ENCODE peak calls at places on chromosome 10, in five cellular contexts. C is upper lobe of right lung, P is SK-N-SH, E is IMR-90, F is Caco-2. Q is an unnamed sample.
A peak's percentile ranks its signal among the peaks of the same experiment; 100 is the strongest.

GRCh38 chr10:34231441-34232180 is 583.5 kb downstream of the PARD3 start:
- DNase-seq in F (peak; percentile 68), C (no peak), E (no peak), P (no peak), Q (no peak)

GRCh38 chr10:89829262-89829886 is 128.0 kb downstream of the KIF20B start:
- DNase-seq in E (no peak), F (no peak), C (no peak), P (no peak), Q (no peak)

GRCh38 chr10:98338896-98339295 is 70.9 kb upstream of the LOXL4 start:
- DNase-seq in C (no peak), F (no peak), P (no peak), E (peak; percentile 20), Q (no peak)

GRCh38 chr10:3095373-3096139 is 28.2 kb downstream of the PFKP start:
- DNase-seq in C (no peak), E (peak; percentile 100), F (peak; percentile 78), P (no peak), Q (no peak)

GRCh38 chr10:45198596-45199379 is 116.6 kb downstream of the OR13A1 start:
- DNase-seq in E (no peak), C (no peak), F (no peak), P (no peak), Q (no peak)

GRCh38 chr10:70255329-70256299 is 22.4 kb upstream of the PPA1 start:
- DNase-seq in F (no peak), E (no peak), P (no peak), C (no peak), Q (no peak)

GRCh38 chr10:17989908-17990767 is 38.4 kb downstream of the SLC39A12 start:
- DNase-seq in P (no peak), F (no peak), C (no peak), E (peak; percentile 90), Q (no peak)

GRCh38 chr10:88091490-88092061 is 228.2 kb downstream of the PTEN start:
- DNase-seq in C (no peak), F (peak; percentile 6), E (no peak), P (no peak), Q (no peak)

GRCh38 chr10:125414998-125415397 is 254.6 kb upstream of the CTBP2 start:
- DNase-seq in E (peak; percentile 35), F (no peak), P (no peak), C (no peak), Q (no peak)

GRCh38 chr10:119299531-119299930 is 92.2 kb downstream of the GRK5 start:
- DNase-seq in F (no peak), P (no peak), C (no peak), E (no peak), Q (no peak)
- H3K4me1 ChIP-seq in F (peaks cover 26% of the 10 kb centered on the region), P (no peaks in the 10 kb centered on the region), C (peaks cover 28% of the 10 kb centered on the region), E (peaks cover 17% of the 10 kb centered on the region), Q (peaks cover 13% of the 10 kb centered on the region)

GRCh38 chr10:31623466-31623865 is 304.4 kb downstream of the ZEB1 start:
- DNase-seq in P (no peak), E (peak; percentile 28), F (no peak), C (no peak), Q (no peak)
- H3K4me3 ChIP-seq in P (no peak overlapping the region), E (no peak overlapping the region), F (no peak overlapping the region), C (no peak overlapping the region), Q (no peak overlapping the region)

GRCh38 chr10:101262147-101262546 is 32.9 kb upstream of the LBX1 start:
- DNase-seq in P (no peak), C (no peak), F (no peak), E (no peak), Q (no peak)
- H3K27me3 ChIP-seq in P (no peaks in the 10 kb centered on the region), C (peaks cover 20% of the 10 kb centered on the region), F (no peaks in the 10 kb centered on the region), E (peaks cover 52% of the 10 kb centered on the region), Q (peaks cover 55% of the 10 kb centered on the region)

DNA sequence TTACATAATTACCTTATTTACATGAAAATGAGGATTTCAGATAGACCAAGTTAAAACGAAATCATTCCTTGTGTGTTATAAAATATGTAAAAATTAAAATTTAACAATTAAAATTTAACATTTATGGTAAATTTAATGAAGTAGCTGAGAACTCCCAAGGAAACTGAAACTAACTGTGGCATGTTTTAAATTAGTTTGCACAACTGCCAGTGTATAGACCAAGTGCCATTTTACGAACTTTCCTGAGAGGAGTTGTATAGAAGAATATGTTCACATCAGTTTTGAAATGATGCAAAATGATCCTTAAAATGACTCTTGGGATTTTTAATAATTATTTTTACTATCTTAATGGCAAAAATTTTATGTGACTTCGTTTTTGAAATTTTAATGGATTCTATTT is 23.5 kb downstream of the PDLIM1 start:
- DNase-seq in C (no peak), F (no peak), E (no peak), P (no peak), Q (no peak)
- H3K4me1 ChIP-seq in C (peaks cover 44% of the 10 kb centered on the region), F (peaks cover 67% of the 10 kb centered on the region), E (peaks cover 19% of the 10 kb centered on the region), P (peaks cover 5% of the 10 kb centered on the region), Q (peaks cover 27% of the 10 kb centered on the region)

GRCh38 chr10:62082270-62082669 is 180.8 kb downstream of the ARID5B start:
- DNase-seq in F (no peak), P (no peak), C (no peak), E (no peak), Q (no peak)

GRCh38 chr10:62084434-62084833 is 182.9 kb downstream of the ARID5B start:
- DNase-seq in P (no peak), C (no peak), E (no peak), F (no peak), Q (no peak)

GRCh38 chr10:62083868-62084267 is 182.4 kb downstream of the ARID5B start:
- DNase-seq in E (peak; percentile 84), P (peak; percentile 49), C (no peak), F (no peak), Q (no peak)

GRCh38 chr10:62082729-62083412 is 181.4 kb downstream of the ARID5B start:
- DNase-seq in E (peak; percentile 74), P (no peak), F (no peak), C (no peak), Q (no peak)

DNA sequence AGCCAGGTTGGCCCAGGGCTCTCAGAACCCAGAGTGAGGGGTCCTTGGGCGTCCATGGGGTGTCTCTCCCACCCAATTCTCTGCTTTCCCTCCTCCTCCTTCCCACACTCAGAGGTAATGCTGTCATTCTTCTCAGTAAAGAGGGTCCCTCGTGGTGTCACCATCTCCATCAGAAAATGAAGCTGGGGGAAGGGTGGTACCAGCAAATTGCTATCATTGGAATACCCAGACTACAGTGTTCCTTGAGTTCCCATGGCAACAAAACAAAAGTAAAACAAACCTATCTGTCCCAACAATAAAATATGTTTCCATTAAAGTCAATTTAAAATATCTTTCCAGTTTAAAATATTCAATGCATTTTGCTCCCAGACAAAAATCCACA is 181.9 kb downstream of the ARID5B start:
- DNase-seq in E (no peak), F (no peak), C (no peak), P (no peak), Q (no peak)
- H3K4me3 ChIP-seq in E (no peak overlapping the region), F (no peak overlapping the region), C (no peak overlapping the region), P (peak overlapping the region; percentile 50), Q (peak overlapping the region; percentile 21)

GRCh38 chr10:117759266-117759665 is 216.7 kb downstream of the EMX2 start:
- DNase-seq in P (no peak), E (no peak), F (no peak), C (no peak), Q (no peak)
- H3K27me3 ChIP-seq in P (no peaks in the 10 kb centered on the region), E (no peaks in the 10 kb centered on the region), F (no peaks in the 10 kb centered on the region), C (no peaks in the 10 kb centered on the region), Q (peaks cover 11% of the 10 kb centered on the region)

DNA sequence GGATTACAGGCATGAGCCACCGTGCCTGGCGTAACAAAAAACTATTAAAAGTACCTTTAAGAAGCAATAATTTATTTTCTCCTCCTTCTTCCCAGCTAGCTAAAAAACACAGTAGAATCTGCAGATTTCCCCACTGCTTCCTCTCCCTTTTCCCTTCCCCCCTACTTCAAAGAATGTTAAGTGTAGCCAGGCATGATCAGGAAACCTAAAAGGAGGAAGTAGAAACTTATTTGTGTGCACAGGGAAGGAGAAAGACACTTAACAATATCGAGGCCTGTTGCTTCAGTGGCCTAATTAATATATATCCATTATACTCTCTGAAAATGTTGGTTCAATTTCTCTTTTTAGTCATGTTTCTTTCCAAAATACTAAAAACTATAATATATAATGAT is 127.7 kb downstream of the NRBF2 start:
- DNase-seq in F (no peak), E (no peak), C (no peak), P (no peak), Q (no peak)
- H3K4me1 ChIP-seq in F (peaks cover 29% of the 10 kb centered on the region), E (peaks cover 10% of the 10 kb centered on the region), C (peaks cover 87% of the 10 kb centered on the region), P (peaks cover 24% of the 10 kb centered on the region), Q (peaks cover 86% of the 10 kb centered on the region)

DNA sequence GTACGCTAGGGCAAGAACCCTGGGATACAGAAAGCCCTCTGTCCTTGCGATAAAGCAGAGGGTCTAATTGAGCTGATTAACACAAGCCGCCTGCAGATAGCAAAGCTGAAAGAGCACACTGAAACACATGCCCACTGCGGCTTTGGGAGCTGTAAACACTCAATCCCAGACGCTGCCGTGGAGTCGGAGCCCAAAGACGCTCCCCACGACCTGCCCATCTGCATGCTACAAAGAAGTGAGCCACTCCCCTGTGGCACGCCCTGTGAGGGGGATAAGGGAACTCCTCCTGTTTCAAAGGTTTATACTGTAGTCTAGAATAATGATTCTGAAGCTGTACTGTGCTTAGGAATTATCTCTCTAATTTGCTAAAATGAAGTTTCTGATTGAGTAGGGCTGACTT is 985.6 kb upstream of the GHITM start:
- DNase-seq in E (no peak), C (no peak), P (no peak), F (no peak), Q (no peak)
- H3K4me3 ChIP-seq in E (no peak overlapping the region), C (no peak overlapping the region), P (no peak overlapping the region), F (no peak overlapping the region), Q (no peak overlapping the region)

GRCh38 chr10:7409732-7410168 is 1.1 kb downstream of the SFMBT2 start:
- DNase-seq in F (no peak), C (no peak), E (no peak), P (peak; percentile 52), Q (no peak)
- H3K27me3 ChIP-seq in F (no peaks in the 10 kb centered on the region), C (peaks cover 21% of the 10 kb centered on the region), E (peaks cover 34% of the 10 kb centered on the region), P (peaks cover 38% of the 10 kb centered on the region), Q (peaks cover 65% of the 10 kb centered on the region)

GRCh38 chr10:102309236-102309635 is 63.9 kb downstream of the GBF1 start:
- DNase-seq in P (no peak), E (no peak), F (no peak), C (no peak), Q (no peak)
- H3K4me1 ChIP-seq in P (peaks cover 32% of the 10 kb centered on the region), E (peaks cover 25% of the 10 kb centered on the region), F (peaks cover 10% of the 10 kb centered on the region), C (peaks cover 12% of the 10 kb centered on the region), Q (peaks cover 18% of the 10 kb centered on the region)